ENCODE peak calls at places on chromosomes 4 and X, in nine cellular contexts. I, E, K, W, Y, R, N, P and J are unnamed samples.

GRCh38 chr4:178553201-178553600 is 1111.0 kb upstream of the AGA start:
- DNase-seq in I (no peak), E (no peak), K (no peak), W (no peak), Y (no peak), R (no peak), N (no peak), P (no peak), J (no peak)

GRCh38 chrX:69014200-69014599 is 151.1 kb downstream of the PJA1 start:
- DNase-seq in I (no peak), E (peak), K (no peak), W (no peak), Y (no peak), R (no peak), N (peak), P (no peak), J (no peak)

GRCh38 chrX:68072016-68072415 is 361.3 kb downstream of the OPHN1 start:
- DNase-seq in I (no peak), E (peak), K (no peak), W (no peak), Y (no peak), R (no peak), N (peak), P (no peak), J (no peak)

GRCh38 chr4:40121515-40121914 is 64.9 kb downstream of the N4BP2 start:
- DNase-seq in I (no peak), E (peak), K (no peak), W (no peak), Y (peak), R (no peak), N (peak), P (no peak), J (no peak)

GRCh38 chrX:57652705-57653104 is 27.4 kb downstream of the NLRP2B start:
- DNase-seq in I (no peak), E (no peak), K (no peak), W (no peak), Y (no peak), R (no peak), N (no peak), P (no peak), J (no peak)

GRCh38 chr4:763922-764321 is 58.3 kb downstream of the PCGF3 start:
- DNase-seq in I (no peak), E (no peak), K (no peak), W (no peak), Y (no peak), R (no peak), N (no peak), P (no peak), J (peak)

GRCh38 chrX:153794897-153795816 is 689 bp downstream of the SSR4 start:
- DNase-seq in I (no peak), E (no peak), K (no peak), W (no peak), Y (no peak), R (no peak), N (no peak), P (no peak), J (peak)

GRCh38 chr4:4248885-4249203 is 821 bp upstream of the TMEM128 start:
- DNase-seq in I (no peak), E (peak), K (no peak), W (no peak), Y (no peak), R (no peak), N (no peak), P (no peak), J (no peak)

GRCh38 chr4:168743576-168743975 is 246.7 kb downstream of the PALLD start:
- DNase-seq in I (no peak), E (peak), K (no peak), W (no peak), Y (peak), R (no peak), N (no peak), P (no peak), J (no peak)

GRCh38 chr4:21628916-21629315 is 319.7 kb downstream of the KCNIP4 start:
- DNase-seq in I (no peak), E (no peak), K (no peak), W (no peak), Y (no peak), R (no peak), N (no peak), P (no peak), J (no peak)

GRCh38 chr4:7876096-7876993 is 63.3 kb downstream of the AFAP1 start:
- DNase-seq in I (no peak), E (peak), K (no peak), W (no peak), Y (no peak), R (peak), N (peak), P (peak), J (no peak)

GRCh38 chr4:5912614-5913019 is 19.7 kb upstream of the CRMP1 start:
- DNase-seq in I (no peak), E (no peak), K (no peak), W (no peak), Y (no peak), R (no peak), N (peak), P (no peak), J (no peak)

GRCh38 chr4:1469043-1469442 is 62.8 kb upstream of the NKX1-1 start:
- DNase-seq in I (no peak), E (no peak), K (no peak), W (no peak), Y (no peak), R (no peak), N (no peak), P (no peak), J (no peak)

GRCh38 chr4:143559757-143560147 is 46.2 kb downstream of the SMARCA5 start:
- DNase-seq in I (no peak), E (no peak), K (no peak), W (no peak), Y (no peak), R (no peak), N (no peak), P (peak), J (no peak)

GRCh38 chrX:120725874-120726273 is 96.0 kb upstream of the C1GALT1C1 start:
- DNase-seq in I (no peak), E (no peak), K (no peak), W (no peak), Y (no peak), R (no peak), N (no peak), P (no peak), J (no peak)

GRCh38 chr4:172393220-172393619 is 580.0 kb downstream of the GALNTL6 start:
- DNase-seq in I (no peak), E (no peak), K (no peak), W (no peak), Y (no peak), R (no peak), N (no peak), P (no peak), J (no peak)

GRCh38 chr4:121147923-121148443 is 16.1 kb downstream of the TNIP3 start:
- DNase-seq in I (no peak), E (peak), K (no peak), W (no peak), Y (no peak), R (no peak), N (no peak), P (no peak), J (no peak)

GRCh38 chr4:93897559-93897958 is 69.0 kb downstream of the ATOH1 start:
- DNase-seq in I (no peak), E (no peak), K (no peak), W (no peak), Y (no peak), R (peak), N (peak), P (no peak), J (no peak)

GRCh38 chr4:1384675-1385372 is 21.4 kb downstream of the NKX1-1 start:
- DNase-seq in I (no peak), E (no peak), K (no peak), W (no peak), Y (no peak), R (no peak), N (no peak), P (no peak), J (peak)

GRCh38 chrX:145727476-145727875 is 90.2 kb upstream of the SLITRK2 start:
- DNase-seq in I (no peak), E (no peak), K (no peak), W (no peak), Y (no peak), R (no peak), N (no peak), P (no peak), J (no peak)

GRCh38 chr4:16772366-16772850 is 126.0 kb downstream of the LDB2 start:
- DNase-seq in I (no peak), E (peak), K (no peak), W (no peak), Y (no peak), R (no peak), N (no peak), P (no peak), J (no peak)

GRCh38 chr4:2867758-2868491 is 24.3 kb downstream of the ADD1 start:
- DNase-seq in I (peak), E (peak), K (no peak), W (no peak), Y (no peak), R (no peak), N (no peak), P (no peak), J (no peak)

GRCh38 chr4:87108142-87108546 is 112.3 kb downstream of the KLHL8 start:
- DNase-seq in I (no peak), E (peak), K (no peak), W (no peak), Y (no peak), R (peak), N (peak), P (no peak), J (no peak)

GRCh38 chrX:46407753-46408130 is 137.5 kb downstream of the ZNF674 start:
- DNase-seq in I (no peak), E (peak), K (no peak), W (no peak), Y (no peak), R (no peak), N (no peak), P (no peak), J (no peak)

GRCh38 chrX:69884210-69884609 is 165.5 kb downstream of the AWAT2 start:
- DNase-seq in I (no peak), E (no peak), K (no peak), W (no peak), Y (no peak), R (no peak), N (no peak), P (no peak), J (no peak)

GRCh38 chrX:69077895-69078455 is 87.3 kb downstream of the PJA1 start:
- DNase-seq in I (no peak), E (peak), K (no peak), W (no peak), Y (no peak), R (no peak), N (no peak), P (no peak), J (no peak)

DNA sequence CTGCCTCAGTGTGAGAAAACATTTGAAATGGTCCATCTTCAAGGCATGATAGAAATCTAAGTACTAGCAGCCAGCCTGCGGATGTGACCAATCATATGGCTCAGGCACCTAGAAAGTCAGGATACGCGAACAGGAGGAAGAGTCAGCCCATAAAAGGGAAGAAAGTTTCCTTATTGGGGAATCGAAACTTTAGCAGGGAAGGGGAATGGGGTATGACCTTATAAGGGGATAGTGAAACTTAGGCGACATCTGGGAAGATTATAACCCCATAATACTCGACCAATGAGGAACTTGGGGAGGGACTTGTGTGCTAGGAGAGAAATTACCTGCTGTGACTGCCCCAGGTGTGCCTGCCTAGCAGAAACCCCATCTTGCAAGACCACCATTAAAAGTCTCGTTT is 26.2 kb upstream of the PYURF start:
- DNase-seq in I (no peak), E (no peak), K (no peak), W (no peak), Y (no peak), R (no peak), N (no peak), P (no peak), J (no peak)
- H3K27ac ChIP-seq in I (no peak), E (no peak), K (no peak), W (no peak), Y (no peak), R (no peak), N (no peak), P (no peak), J (no peak)

GRCh38 chr4:136803430-136803829 is 728.9 kb downstream of the PCDH18 start:
- DNase-seq in I (no peak), E (no peak), K (no peak), W (no peak), Y (no peak), R (no peak), N (no peak), P (no peak), J (no peak)
- H3K27ac ChIP-seq in I (no peak), E (no peak), K (no peak), W (no peak), Y (no peak), R (no peak), N (no peak), P (no peak), J (no peak)

GRCh38 chrX:152074163-152074562 is 64.2 kb downstream of the MAGEA10 start:
- DNase-seq in I (no peak), E (no peak), K (no peak), W (no peak), Y (no peak), R (no peak), N (no peak), P (no peak), J (no peak)
- H3K27ac ChIP-seq in I (no peak), E (no peak), K (no peak), W (no peak), Y (no peak), R (no peak), N (no peak), P (no peak), J (no peak)

GRCh38 chrX:38018734-38019410 is 12.5 kb downstream of the SYTL5 start:
- DNase-seq in I (no peak), E (no peak), K (no peak), W (no peak), Y (no peak), R (no peak), N (no peak), P (no peak), J (no peak)
- H3K27ac ChIP-seq in I (no peak), E (no peak), K (no peak), W (no peak), Y (no peak), R (no peak), N (no peak), P (no peak), J (no peak)

GRCh38 chrX:133923113-133923512 is 62.3 kb downstream of the GPC3 start:
- DNase-seq in I (no peak), E (no peak), K (no peak), W (no peak), Y (no peak), R (no peak), N (no peak), P (peak), J (no peak)
- H3K27ac ChIP-seq in I (no peak), E (no peak), K (no peak), W (no peak), Y (no peak), R (no peak), N (no peak), P (no peak), J (no peak)

DNA sequence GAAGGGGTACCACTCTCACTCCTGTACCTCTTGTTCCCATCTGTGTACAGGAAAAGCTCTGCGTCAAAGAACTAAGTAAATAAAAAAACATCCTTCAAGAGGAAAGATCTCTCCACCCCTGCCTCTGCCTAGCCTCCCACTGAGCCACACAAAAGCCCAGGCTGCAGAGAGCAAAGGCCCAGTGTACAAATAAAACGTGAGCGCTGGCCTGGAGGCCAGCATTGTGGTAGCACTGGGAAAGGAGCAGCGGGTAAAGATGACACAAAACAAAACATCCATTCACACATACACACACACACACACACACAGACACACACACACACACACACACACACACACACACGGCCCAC is 13.6 kb downstream of the WDR1 start:
- DNase-seq in I (no peak), E (no peak), K (no peak), W (no peak), Y (no peak), R (no peak), N (no peak), P (no peak), J (no peak)
- H3K27ac ChIP-seq in I (no peak), E (peak), K (peak), W (no peak), Y (no peak), R (no peak), N (no peak), P (peak), J (no peak)

GRCh38 chr4:155629183-155629825 is 37.3 kb upstream of the GUCY1A1 start:
- DNase-seq in I (no peak), E (peak), K (no peak), W (no peak), Y (no peak), R (no peak), N (peak), P (no peak), J (no peak)

GRCh38 chr4:155632314-155632713 is 34.3 kb upstream of the GUCY1A1 start:
- DNase-seq in I (no peak), E (no peak), K (no peak), W (no peak), Y (no peak), R (no peak), N (no peak), P (no peak), J (no peak)

GRCh38 chr4:155624478-155624877 is 42.2 kb upstream of the GUCY1A1 start:
- DNase-seq in I (no peak), E (no peak), K (no peak), W (no peak), Y (no peak), R (no peak), N (no peak), P (no peak), J (no peak)

DNA sequence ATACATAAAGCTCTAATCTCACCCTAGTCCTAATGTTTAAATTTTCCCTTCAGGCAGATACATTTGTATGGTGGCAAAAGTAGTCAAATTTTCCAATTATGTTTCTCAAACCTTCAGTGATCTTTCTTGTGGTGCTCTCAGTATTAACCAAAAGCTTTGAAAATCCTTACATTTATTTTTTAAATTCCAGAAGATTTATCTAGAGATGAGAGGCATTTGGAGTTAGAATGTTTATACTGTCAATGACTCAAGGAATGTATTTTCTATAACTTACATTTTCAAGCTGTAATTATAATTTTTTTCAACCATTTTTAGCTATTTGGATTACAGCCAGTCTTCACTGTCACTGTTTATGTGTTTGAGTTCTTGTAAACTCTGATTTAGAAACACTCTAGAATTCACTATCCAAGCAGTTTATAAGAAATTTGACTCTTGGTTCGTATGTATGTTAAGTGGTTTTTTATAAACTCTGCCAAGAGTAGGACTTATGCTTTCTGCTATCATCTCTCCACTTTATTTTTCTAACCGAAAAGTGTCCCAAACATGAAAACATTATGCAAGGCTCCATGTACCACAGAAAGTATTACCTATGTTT is 36.7 kb upstream of the GUCY1A1 start:
- DNase-seq in I (no peak), E (peak), K (no peak), W (no peak), Y (peak), R (no peak), N (no peak), P (no peak), J (no peak)
- H3K27ac ChIP-seq in I (no peak), E (peak), K (no peak), W (no peak), Y (no peak), R (no peak), N (no peak), P (no peak), J (no peak)

DNA sequence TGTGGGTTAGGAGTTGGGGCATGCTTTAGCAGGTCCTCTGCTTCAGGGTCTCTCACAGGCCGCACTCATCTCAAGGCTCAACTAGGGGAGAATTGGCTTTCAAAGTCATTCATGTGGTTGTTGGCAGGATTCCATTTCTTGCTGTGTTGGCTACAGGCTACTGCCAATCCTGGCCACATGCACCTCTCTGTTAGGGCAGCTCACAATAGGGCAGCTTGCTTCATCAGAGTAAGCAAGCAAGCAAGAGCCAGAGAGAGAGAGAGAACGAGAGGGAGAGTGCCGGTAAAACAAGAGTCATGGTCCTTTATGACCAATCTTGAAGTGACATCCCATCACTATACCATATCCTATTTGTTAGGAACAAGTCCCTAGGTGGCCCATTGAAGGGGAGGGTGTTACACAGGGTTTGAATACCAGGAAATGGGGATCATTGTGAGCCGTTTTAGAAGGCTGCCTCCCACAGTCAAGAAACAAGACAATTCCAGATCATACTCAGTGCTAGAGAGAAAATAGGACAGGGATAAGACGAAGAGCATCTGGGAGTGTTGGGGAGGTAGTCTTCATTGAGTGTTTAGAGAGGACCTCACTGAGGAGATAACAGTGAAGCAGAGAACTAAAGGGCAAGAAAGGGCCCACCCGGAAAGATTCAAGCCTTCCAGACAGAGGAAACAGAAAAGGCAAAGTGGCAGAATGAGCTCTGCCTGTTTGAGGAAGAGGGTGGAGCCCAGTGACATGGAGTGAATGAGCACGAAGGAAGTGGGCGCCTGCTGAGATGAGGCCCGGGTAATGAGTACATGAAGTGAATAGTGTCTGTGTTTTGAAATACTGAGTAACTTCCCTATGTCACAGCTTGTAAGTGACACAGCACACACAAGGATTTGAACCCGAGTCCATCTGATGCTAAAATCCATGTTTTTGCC is 32.8 kb upstream of the TLR2 start:
- DNase-seq in I (no peak), E (no peak), K (no peak), W (peak), Y (no peak), R (no peak), N (peak), P (peak), J (peak)
- H3K27ac ChIP-seq in I (no peak), E (no peak), K (no peak), W (peak), Y (no peak), R (no peak), N (peak), P (peak), J (peak)